ENCODE peak calls at places on chromosomes 5 and 9, in nine cellular contexts. One of them, this sample, is unnamed.

GRCh38 chr5:137703565-137703964 is 32.3 kb downstream of the KLHL3 start:
- DNase-seq in fibroblast of lung: no peak
- DNase-seq in GM12878: no peak
- DNase-seq in fibroblast of pulmonary artery: no peak
- DNase-seq in lower lobe of right lung: no peak
- DNase-seq in PC-3: no peak
- DNase-seq in epithelial cell of esophagus: no peak
- DNase-seq in sigmoid colon: no peak
- DNase-seq in thyroid gland: no peak
- DNase-seq in this sample: no peak

GRCh38 chr9:23587433-23587832 is 238.6 kb downstream of the ELAVL2 start:
- DNase-seq in thyroid gland: peak
- DNase-seq in fibroblast of lung: no peak
- DNase-seq in sigmoid colon: peak
- DNase-seq in fibroblast of pulmonary artery: no peak
- DNase-seq in epithelial cell of esophagus: peak
- DNase-seq in GM12878: no peak
- DNase-seq in PC-3: no peak
- DNase-seq in lower lobe of right lung: peak
- DNase-seq in this sample: no peak

GRCh38 chr5:160008877-160009590 is at the start of gene TTC1:
- DNase-seq in fibroblast of pulmonary artery: peak
- DNase-seq in GM12878: peak
- DNase-seq in lower lobe of right lung: peak
- DNase-seq in thyroid gland: peak
- DNase-seq in fibroblast of lung: peak
- DNase-seq in sigmoid colon: peak
- DNase-seq in epithelial cell of esophagus: peak
- DNase-seq in PC-3: peak
- DNase-seq in this sample: peak

GRCh38 chr9:134632329-134632728 is 9.3 kb upstream of the COL5A1 start:
- DNase-seq in fibroblast of pulmonary artery: no peak
- DNase-seq in lower lobe of right lung: peak
- DNase-seq in sigmoid colon: peak
- DNase-seq in epithelial cell of esophagus: no peak
- DNase-seq in PC-3: no peak
- DNase-seq in GM12878: no peak
- DNase-seq in thyroid gland: no peak
- DNase-seq in fibroblast of lung: no peak
- DNase-seq in this sample: no peak

GRCh38 chr5:109844695-109845094 is 155.0 kb downstream of the MAN2A1 start:
- DNase-seq in thyroid gland: no peak
- DNase-seq in fibroblast of pulmonary artery: peak
- DNase-seq in lower lobe of right lung: no peak
- DNase-seq in epithelial cell of esophagus: peak
- DNase-seq in PC-3: peak
- DNase-seq in GM12878: no peak
- DNase-seq in sigmoid colon: no peak
- DNase-seq in fibroblast of lung: peak
- DNase-seq in this sample: no peak

GRCh38 chr9:130138791-130139190 is 33.4 kb upstream of the NCS1 start:
- DNase-seq in epithelial cell of esophagus: peak
- DNase-seq in sigmoid colon: peak
- DNase-seq in thyroid gland: peak
- DNase-seq in GM12878: no peak
- DNase-seq in PC-3: no peak
- DNase-seq in fibroblast of lung: peak
- DNase-seq in lower lobe of right lung: no peak
- DNase-seq in fibroblast of pulmonary artery: peak
- DNase-seq in this sample: peak

GRCh38 chr9:98726735-98727134 is 18.0 kb upstream of the GABBR2 start:
- DNase-seq in fibroblast of lung: peak
- DNase-seq in epithelial cell of esophagus: no peak
- DNase-seq in lower lobe of right lung: no peak
- DNase-seq in GM12878: no peak
- DNase-seq in PC-3: no peak
- DNase-seq in fibroblast of pulmonary artery: peak
- DNase-seq in thyroid gland: no peak
- DNase-seq in sigmoid colon: no peak
- DNase-seq in this sample: no peak

GRCh38 chr9:22457448-22457847 is 10.8 kb downstream of the DMRTA1 start:
- DNase-seq in fibroblast of pulmonary artery: no peak
- DNase-seq in GM12878: no peak
- DNase-seq in PC-3: peak
- DNase-seq in fibroblast of lung: no peak
- DNase-seq in thyroid gland: no peak
- DNase-seq in sigmoid colon: no peak
- DNase-seq in lower lobe of right lung: no peak
- DNase-seq in epithelial cell of esophagus: peak
- DNase-seq in this sample: no peak

GRCh38 chr9:129306318-129306973 is 128.4 kb upstream of the IER5L start:
- DNase-seq in sigmoid colon: peak
- DNase-seq in epithelial cell of esophagus: no peak
- DNase-seq in fibroblast of lung: no peak
- DNase-seq in thyroid gland: no peak
- DNase-seq in lower lobe of right lung: peak
- DNase-seq in fibroblast of pulmonary artery: no peak
- DNase-seq in PC-3: no peak
- DNase-seq in GM12878: no peak
- DNase-seq in this sample: no peak

GRCh38 chr5:92599217-92599810 is 981.7 kb downstream of the NR2F1-AS1 start:
- DNase-seq in lower lobe of right lung: no peak
- DNase-seq in thyroid gland: no peak
- DNase-seq in GM12878: no peak
- DNase-seq in PC-3: no peak
- DNase-seq in fibroblast of lung: no peak
- DNase-seq in fibroblast of pulmonary artery: no peak
- DNase-seq in epithelial cell of esophagus: no peak
- DNase-seq in sigmoid colon: no peak
- DNase-seq in this sample: no peak

GRCh38 chr5:169114466-169114865 is 186.5 kb downstream of the SLIT3 start:
- DNase-seq in thyroid gland: no peak
- DNase-seq in epithelial cell of esophagus: no peak
- DNase-seq in PC-3: no peak
- DNase-seq in lower lobe of right lung: no peak
- DNase-seq in sigmoid colon: no peak
- DNase-seq in fibroblast of lung: no peak
- DNase-seq in GM12878: no peak
- DNase-seq in fibroblast of pulmonary artery: no peak
- DNase-seq in this sample: no peak

GRCh38 chr9:131887680-131888079 is 147.8 kb upstream of the RAPGEF1 start:
- DNase-seq in fibroblast of pulmonary artery: no peak
- DNase-seq in lower lobe of right lung: no peak
- DNase-seq in epithelial cell of esophagus: peak
- DNase-seq in PC-3: no peak
- DNase-seq in GM12878: no peak
- DNase-seq in thyroid gland: peak
- DNase-seq in sigmoid colon: no peak
- DNase-seq in fibroblast of lung: no peak
- DNase-seq in this sample: no peak

GRCh38 chr5:136811551-136811950 is 446.2 kb upstream of the TRPC7 start:
- DNase-seq in fibroblast of pulmonary artery: peak
- DNase-seq in GM12878: no peak
- DNase-seq in epithelial cell of esophagus: peak
- DNase-seq in sigmoid colon: no peak
- DNase-seq in thyroid gland: no peak
- DNase-seq in fibroblast of lung: peak
- DNase-seq in lower lobe of right lung: no peak
- DNase-seq in PC-3: peak
- DNase-seq in this sample: peak

GRCh38 chr5:117473075-117473595 is 898.5 kb upstream of the SEMA6A start:
- DNase-seq in GM12878: no peak
- DNase-seq in sigmoid colon: no peak
- DNase-seq in fibroblast of pulmonary artery: no peak
- DNase-seq in PC-3: no peak
- DNase-seq in epithelial cell of esophagus: no peak
- DNase-seq in fibroblast of lung: no peak
- DNase-seq in thyroid gland: no peak
- DNase-seq in lower lobe of right lung: no peak
- DNase-seq in this sample: peak

GRCh38 chr5:160486573-160486972 is 64.9 kb downstream of the PTTG1 start:
- DNase-seq in GM12878: no peak
- DNase-seq in epithelial cell of esophagus: no peak
- DNase-seq in lower lobe of right lung: no peak
- DNase-seq in PC-3: no peak
- DNase-seq in fibroblast of pulmonary artery: no peak
- DNase-seq in sigmoid colon: no peak
- DNase-seq in thyroid gland: no peak
- DNase-seq in fibroblast of lung: no peak
- DNase-seq in this sample: no peak

GRCh38 chr5:81969912-81970311 is 1.9 kb upstream of the ATG10 start:
- DNase-seq in epithelial cell of esophagus: no peak
- DNase-seq in GM12878: no peak
- DNase-seq in sigmoid colon: no peak
- DNase-seq in thyroid gland: no peak
- DNase-seq in PC-3: no peak
- DNase-seq in lower lobe of right lung: no peak
- DNase-seq in fibroblast of pulmonary artery: no peak
- DNase-seq in fibroblast of lung: no peak
- DNase-seq in this sample: no peak

GRCh38 chr5:107365355-107366109 is 305.2 kb downstream of the EFNA5 start:
- DNase-seq in epithelial cell of esophagus: no peak
- DNase-seq in GM12878: peak
- DNase-seq in sigmoid colon: no peak
- DNase-seq in fibroblast of lung: no peak
- DNase-seq in lower lobe of right lung: no peak
- DNase-seq in thyroid gland: no peak
- DNase-seq in fibroblast of pulmonary artery: peak
- DNase-seq in PC-3: peak
- DNase-seq in this sample: peak

GRCh38 chr9:114869845-114870244 is 60.5 kb downstream of the TNFSF8 start:
- DNase-seq in epithelial cell of esophagus: no peak
- DNase-seq in thyroid gland: no peak
- DNase-seq in GM12878: no peak
- DNase-seq in PC-3: peak
- DNase-seq in fibroblast of pulmonary artery: no peak
- DNase-seq in lower lobe of right lung: peak
- DNase-seq in fibroblast of lung: no peak
- DNase-seq in sigmoid colon: no peak
- DNase-seq in this sample: no peak

GRCh38 chr5:142816577-142816976 is 46.4 kb downstream of the ARHGAP26 start:
- DNase-seq in fibroblast of lung: peak
- DNase-seq in GM12878: no peak
- DNase-seq in lower lobe of right lung: peak
- DNase-seq in PC-3: peak
- DNase-seq in epithelial cell of esophagus: peak
- DNase-seq in thyroid gland: peak
- DNase-seq in sigmoid colon: no peak
- DNase-seq in fibroblast of pulmonary artery: peak
- DNase-seq in this sample: no peak

GRCh38 chr5:138352722-138353549 is 451 bp downstream of the KDM3B start:
- DNase-seq in fibroblast of pulmonary artery: peak
- DNase-seq in lower lobe of right lung: peak
- DNase-seq in PC-3: peak
- DNase-seq in GM12878: no peak
- DNase-seq in sigmoid colon: peak
- DNase-seq in thyroid gland: peak
- DNase-seq in epithelial cell of esophagus: peak
- DNase-seq in fibroblast of lung: peak
- DNase-seq in this sample: no peak

GRCh38 chr5:74476197-74477081 is 164.1 kb downstream of the ENC1 start:
- DNase-seq in epithelial cell of esophagus: no peak
- DNase-seq in GM12878: no peak
- DNase-seq in sigmoid colon: no peak
- DNase-seq in fibroblast of lung: no peak
- DNase-seq in PC-3: no peak
- DNase-seq in fibroblast of pulmonary artery: no peak
- DNase-seq in lower lobe of right lung: no peak
- DNase-seq in thyroid gland: no peak
- DNase-seq in this sample: no peak
- H3K4me3 ChIP-seq in epithelial cell of esophagus: no peak
- H3K4me3 ChIP-seq in GM12878: peak
- H3K4me3 ChIP-seq in sigmoid colon: no peak
- H3K4me3 ChIP-seq in fibroblast of lung: no peak
- H3K4me3 ChIP-seq in PC-3: no peak
- H3K4me3 ChIP-seq in fibroblast of pulmonary artery: no peak
- H3K4me3 ChIP-seq in lower lobe of right lung: no peak
- H3K4me3 ChIP-seq in thyroid gland: no peak
- H3K4me3 ChIP-seq in this sample: no peak

GRCh38 chr5:1011226-1011631 is 2.6 kb downstream of the NKD2 start:
- DNase-seq in fibroblast of lung: no peak
- DNase-seq in lower lobe of right lung: peak
- DNase-seq in thyroid gland: peak
- DNase-seq in fibroblast of pulmonary artery: no peak
- DNase-seq in epithelial cell of esophagus: peak
- DNase-seq in sigmoid colon: peak
- DNase-seq in PC-3: peak
- DNase-seq in GM12878: no peak
- DNase-seq in this sample: no peak
- TF ChIP-seq CTCF in fibroblast of lung: no peak
- TF ChIP-seq CTCF in lower lobe of right lung: peak
- TF ChIP-seq CTCF in thyroid gland: no peak
- TF ChIP-seq CTCF in fibroblast of pulmonary artery: peak
- TF ChIP-seq CTCF in epithelial cell of esophagus: peak
- TF ChIP-seq CTCF in sigmoid colon: no peak
- TF ChIP-seq CTCF in PC-3: peak
- TF ChIP-seq CTCF in GM12878: peak
- TF ChIP-seq CTCF in this sample: peak

GRCh38 chr5:176416965-176417364 is 626 bp upstream of the CLTB start:
- DNase-seq in thyroid gland: peak
- DNase-seq in sigmoid colon: no peak
- DNase-seq in fibroblast of pulmonary artery: no peak
- DNase-seq in epithelial cell of esophagus: no peak
- DNase-seq in lower lobe of right lung: no peak
- DNase-seq in fibroblast of lung: no peak
- DNase-seq in PC-3: no peak
- DNase-seq in GM12878: no peak
- DNase-seq in this sample: no peak
- H3K4me3 ChIP-seq in thyroid gland: no peak
- H3K4me3 ChIP-seq in sigmoid colon: no peak
- H3K4me3 ChIP-seq in fibroblast of pulmonary artery: no peak
- H3K4me3 ChIP-seq in epithelial cell of esophagus: no peak
- H3K4me3 ChIP-seq in lower lobe of right lung: peak
- H3K4me3 ChIP-seq in fibroblast of lung: peak
- H3K4me3 ChIP-seq in PC-3: peak
- H3K4me3 ChIP-seq in GM12878: peak
- H3K4me3 ChIP-seq in this sample: peak

DNA sequence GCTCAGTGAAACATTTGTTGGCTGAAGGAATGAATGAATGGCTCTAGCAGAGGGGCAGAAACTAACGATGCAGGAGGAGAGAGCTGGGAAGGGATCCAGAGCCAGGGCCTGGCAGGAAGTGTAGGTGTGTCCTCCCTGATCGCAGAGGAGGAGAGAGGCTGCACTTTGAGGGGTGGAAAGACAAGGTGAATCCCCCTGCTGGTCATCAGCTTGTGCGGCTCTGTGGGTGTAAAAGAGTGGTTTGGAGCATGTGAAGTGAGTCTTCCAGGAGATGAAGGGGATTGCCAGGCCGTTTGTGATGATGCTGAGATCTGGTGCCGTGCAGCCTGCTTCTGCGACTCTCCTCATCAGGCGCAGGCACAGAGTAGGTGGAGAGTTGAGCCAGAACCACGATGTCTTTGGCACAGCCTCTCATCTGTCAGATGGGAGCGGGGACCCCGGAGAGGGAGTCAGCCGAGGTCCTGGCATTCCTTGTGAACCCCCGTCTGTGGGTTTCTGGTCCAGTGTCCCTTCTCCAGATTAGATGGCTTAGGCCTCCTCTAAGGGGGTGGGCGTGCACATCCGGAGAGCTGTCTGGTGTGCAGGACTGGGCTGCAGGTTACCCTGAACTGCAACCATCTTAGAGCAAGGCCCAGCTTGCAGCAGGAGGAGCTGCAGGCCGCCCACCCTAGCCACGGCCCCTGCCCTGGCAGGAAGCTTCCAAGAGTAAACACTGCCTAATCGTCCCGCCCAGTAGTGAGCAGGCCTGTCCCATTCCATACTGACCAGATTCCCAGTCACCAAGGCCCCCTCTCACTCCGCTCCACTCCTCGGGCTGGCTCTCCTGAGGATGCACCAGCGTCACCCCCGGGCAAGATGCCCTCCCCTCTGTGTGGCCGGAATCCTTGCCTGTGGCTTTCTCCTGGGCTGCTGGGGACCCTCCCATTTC is at the start of gene ADAMTS13:
- DNase-seq in sigmoid colon: no peak
- DNase-seq in thyroid gland: no peak
- DNase-seq in lower lobe of right lung: no peak
- DNase-seq in fibroblast of lung: no peak
- DNase-seq in epithelial cell of esophagus: peak
- DNase-seq in PC-3: no peak
- DNase-seq in fibroblast of pulmonary artery: no peak
- DNase-seq in GM12878: peak
- DNase-seq in this sample: no peak
- TF ChIP-seq CTCF in sigmoid colon: no peak
- TF ChIP-seq CTCF in thyroid gland: no peak
- TF ChIP-seq CTCF in lower lobe of right lung: no peak
- TF ChIP-seq CTCF in fibroblast of lung: no peak
- TF ChIP-seq CTCF in epithelial cell of esophagus: no peak
- TF ChIP-seq CTCF in PC-3: peak
- TF ChIP-seq CTCF in fibroblast of pulmonary artery: no peak
- TF ChIP-seq CTCF in GM12878: peak
- TF ChIP-seq CTCF in this sample: peak

This sample was measured in astrocyte of the cerebellum.